ENCODE peak calls at places on chromosomes 4 and X, in five cellular contexts. B is Right ventricle myocardium inferior, V is caudate nucleus, U is ovary, P is DMS79. Q is an unnamed sample.

GRCh38 chrX:17655232-17656034 is 81.9 kb upstream of the SCML1 start:
- DNase-seq in U (no peak), B (no peak), V (peak), P (no peak), Q (no peak)

GRCh38 chr4:158131037-158131436 is 41.8 kb downstream of the GASK1B start:
- DNase-seq in P (no peak), V (no peak), U (no peak), B (no peak), Q (no peak)

GRCh38 chr4:143597271-143597670 is 83.8 kb downstream of the SMARCA5 start:
- DNase-seq in P (no peak), U (no peak), B (no peak), V (no peak), Q (no peak)

GRCh38 chr4:61556277-61556676 is 356.2 kb downstream of the ADGRL3 start:
- DNase-seq in U (no peak), P (no peak), B (no peak), V (no peak), Q (no peak)

GRCh38 chrX:28398352-28398751 is 188.9 kb upstream of the IL1RAPL1 start:
- DNase-seq in U (no peak), B (no peak), P (no peak), V (no peak), Q (no peak)

GRCh38 chr4:168871686-168872085 is 138.4 kb downstream of the CBR4 start:
- DNase-seq in B (no peak), P (no peak), U (no peak), V (no peak), Q (no peak)

GRCh38 chr4:66639361-66639760 is 905.9 kb downstream of the CENPC start:
- DNase-seq in P (no peak), U (no peak), V (no peak), B (no peak), Q (no peak)

GRCh38 chr4:151202851-151203455 is 74.0 kb upstream of the PRSS48 start:
- DNase-seq in V (no peak), B (no peak), U (no peak), P (no peak), Q (no peak)

GRCh38 chr4:38092701-38093100 is 132.5 kb downstream of the PTTG2 start:
- DNase-seq in V (no peak), P (no peak), B (no peak), U (no peak), Q (no peak)

GRCh38 chr4:125735107-125735506 is 420.4 kb downstream of the FAT4 start:
- DNase-seq in V (no peak), P (no peak), B (no peak), U (no peak), Q (no peak)

GRCh38 chr4:106898621-106899230 is 137.4 kb downstream of the DKK2 start:
- DNase-seq in B (no peak), V (peak), P (no peak), U (peak), Q (no peak)

GRCh38 chr4:38603652-38604051 is 60.3 kb upstream of the KLF3 start:
- DNase-seq in P (no peak), V (no peak), U (no peak), B (no peak), Q (no peak)

GRCh38 chr4:148704291-148704690 is 262.1 kb upstream of the NR3C2 start:
- DNase-seq in U (no peak), V (no peak), B (no peak), P (no peak), Q (no peak)

GRCh38 chr4:164880489-164881262 is 3.7 kb downstream of the APELA start:
- DNase-seq in V (no peak), P (no peak), B (no peak), U (no peak), Q (no peak)

GRCh38 chr4:85569730-85570299 is 94.9 kb downstream of the ARHGAP24 start:
- DNase-seq in V (no peak), U (no peak), B (no peak), P (no peak), Q (no peak)

GRCh38 chr4:19774690-19775256 is 476.9 kb upstream of the SLIT2 start:
- DNase-seq in V (no peak), P (no peak), U (no peak), B (no peak), Q (no peak)

GRCh38 chr4:102623622-102624021 is 122.5 kb downstream of the NFKB1 start:
- DNase-seq in U (no peak), B (no peak), P (no peak), V (no peak), Q (no peak)

GRCh38 chr4:164874791-164875190 is 2.2 kb upstream of the APELA start:
- DNase-seq in U (no peak), P (no peak), B (no peak), V (no peak), Q (no peak)

GRCh38 chr4:182449186-182449880 is 206.1 kb downstream of the TENM3 start:
- DNase-seq in P (no peak), U (no peak), B (no peak), V (peak), Q (peak)

GRCh38 chr4:28921886-28922285 is 1798.3 kb upstream of the PCDH7 start:
- DNase-seq in P (no peak), B (no peak), U (no peak), V (no peak), Q (no peak)